ENCODE peak calls at places on chromosomes 12 and 14, in ten cellular contexts. One of them, this sample, is unnamed.

GRCh38 chr12:64169999-64170398 is 52.1 kb downstream of the KICS2 start:
- DNase-seq in ovary: no peak
- DNase-seq in cardiac muscle cell: no peak
- DNase-seq in CD4-positive, alpha-beta T cell: no peak
- DNase-seq in upper lobe of left lung: no peak
- DNase-seq in lower leg skin: no peak
- DNase-seq in K562: no peak
- DNase-seq in chondrocyte: no peak
- DNase-seq in CD8-positive, alpha-beta T cell: no peak
- DNase-seq in left lung: no peak
- DNase-seq in this sample: no peak

GRCh38 chr14:68791078-68791983 is 1.5 kb downstream of the ZFP36L1 start:
- DNase-seq in ovary: peak
- DNase-seq in cardiac muscle cell: no peak
- DNase-seq in CD4-positive, alpha-beta T cell: peak
- DNase-seq in upper lobe of left lung: no peak
- DNase-seq in lower leg skin: peak
- DNase-seq in K562: no peak
- DNase-seq in chondrocyte: no peak
- DNase-seq in CD8-positive, alpha-beta T cell: no peak
- DNase-seq in left lung: no peak
- DNase-seq in this sample: no peak

GRCh38 chr12:130354407-130354806 is 16.7 kb downstream of the PIWIL1 start:
- DNase-seq in ovary: no peak
- DNase-seq in cardiac muscle cell: no peak
- DNase-seq in CD4-positive, alpha-beta T cell: no peak
- DNase-seq in upper lobe of left lung: no peak
- DNase-seq in lower leg skin: no peak
- DNase-seq in K562: no peak
- DNase-seq in chondrocyte: no peak
- DNase-seq in CD8-positive, alpha-beta T cell: no peak
- DNase-seq in left lung: no peak
- DNase-seq in this sample: no peak

GRCh38 chr12:2719405-2719804 is 75.4 kb upstream of the FKBP4 start:
- DNase-seq in ovary: no peak
- DNase-seq in cardiac muscle cell: no peak
- DNase-seq in CD4-positive, alpha-beta T cell: no peak
- DNase-seq in upper lobe of left lung: no peak
- DNase-seq in lower leg skin: no peak
- DNase-seq in K562: no peak
- DNase-seq in chondrocyte: no peak
- DNase-seq in CD8-positive, alpha-beta T cell: no peak
- DNase-seq in left lung: no peak
- DNase-seq in this sample: no peak

GRCh38 chr12:11171953-11172675 is 1.1 kb downstream of the SMIM10L1 start:
- DNase-seq in ovary: no peak
- DNase-seq in cardiac muscle cell: peak
- DNase-seq in CD4-positive, alpha-beta T cell: no peak
- DNase-seq in upper lobe of left lung: no peak
- DNase-seq in lower leg skin: no peak
- DNase-seq in K562: peak
- DNase-seq in chondrocyte: no peak
- DNase-seq in CD8-positive, alpha-beta T cell: no peak
- DNase-seq in left lung: no peak
- DNase-seq in this sample: peak

GRCh38 chr14:24392327-24393098 is 6.3 kb upstream of the NYNRIN start:
- DNase-seq in ovary: no peak
- DNase-seq in cardiac muscle cell: no peak
- DNase-seq in CD4-positive, alpha-beta T cell: no peak
- DNase-seq in upper lobe of left lung: no peak
- DNase-seq in lower leg skin: no peak
- DNase-seq in K562: peak
- DNase-seq in chondrocyte: no peak
- DNase-seq in CD8-positive, alpha-beta T cell: no peak
- DNase-seq in left lung: no peak
- DNase-seq in this sample: no peak

GRCh38 chr14:73358187-73358586 is 100.2 kb downstream of the NUMB start:
- DNase-seq in ovary: no peak
- DNase-seq in cardiac muscle cell: no peak
- DNase-seq in CD4-positive, alpha-beta T cell: no peak
- DNase-seq in upper lobe of left lung: no peak
- DNase-seq in lower leg skin: no peak
- DNase-seq in K562: no peak
- DNase-seq in chondrocyte: no peak
- DNase-seq in CD8-positive, alpha-beta T cell: no peak
- DNase-seq in left lung: no peak
- DNase-seq in this sample: no peak

GRCh38 chr12:57000393-57000792 is 6.0 kb downstream of the ZBTB39 start:
- DNase-seq in ovary: no peak
- DNase-seq in cardiac muscle cell: no peak
- DNase-seq in CD4-positive, alpha-beta T cell: no peak
- DNase-seq in upper lobe of left lung: no peak
- DNase-seq in lower leg skin: no peak
- DNase-seq in K562: no peak
- DNase-seq in chondrocyte: no peak
- DNase-seq in CD8-positive, alpha-beta T cell: no peak
- DNase-seq in left lung: no peak
- DNase-seq in this sample: no peak

GRCh38 chr14:72962829-72963312 is 36.6 kb downstream of the DCAF4 start:
- DNase-seq in ovary: no peak
- DNase-seq in cardiac muscle cell: no peak
- DNase-seq in CD4-positive, alpha-beta T cell: no peak
- DNase-seq in upper lobe of left lung: no peak
- DNase-seq in lower leg skin: no peak
- DNase-seq in K562: peak
- DNase-seq in chondrocyte: no peak
- DNase-seq in CD8-positive, alpha-beta T cell: no peak
- DNase-seq in left lung: no peak
- DNase-seq in this sample: no peak

GRCh38 chr12:115930336-115930735 is 347.2 kb downstream of the MED13L start:
- DNase-seq in ovary: no peak
- DNase-seq in cardiac muscle cell: no peak
- DNase-seq in CD4-positive, alpha-beta T cell: no peak
- DNase-seq in upper lobe of left lung: no peak
- DNase-seq in lower leg skin: no peak
- DNase-seq in K562: no peak
- DNase-seq in chondrocyte: no peak
- DNase-seq in CD8-positive, alpha-beta T cell: no peak
- DNase-seq in left lung: no peak
- DNase-seq in this sample: no peak

DNA sequence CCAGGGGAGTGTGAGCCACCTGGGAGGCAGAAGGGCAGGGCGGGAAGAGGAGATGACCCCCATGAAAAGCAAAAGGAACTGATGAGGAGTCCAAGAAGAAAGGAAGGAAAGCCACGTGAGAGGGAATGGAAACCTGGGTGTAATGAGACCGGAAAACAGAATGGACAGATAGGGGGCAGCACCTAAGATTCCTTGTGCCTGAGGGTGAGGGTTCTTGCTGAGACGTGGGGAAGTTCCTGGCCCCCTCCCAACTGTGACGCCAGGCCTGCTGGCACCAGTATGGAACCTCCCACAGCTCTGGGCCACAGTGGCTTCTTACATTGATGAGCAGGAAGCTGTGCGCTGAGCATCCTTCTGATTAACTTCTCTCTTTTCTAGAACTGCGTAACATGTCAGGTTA is 30.8 kb downstream of the TTC7B start:
- DNase-seq in ovary: no peak
- DNase-seq in cardiac muscle cell: no peak
- DNase-seq in CD4-positive, alpha-beta T cell: no peak
- DNase-seq in upper lobe of left lung: no peak
- DNase-seq in lower leg skin: no peak
- DNase-seq in K562: no peak
- DNase-seq in chondrocyte: peak
- DNase-seq in CD8-positive, alpha-beta T cell: no peak
- DNase-seq in left lung: no peak
- DNase-seq in this sample: no peak
- TF ChIP-seq CTCF in ovary: no peak
- TF ChIP-seq CTCF in cardiac muscle cell: peak
- TF ChIP-seq CTCF in CD4-positive, alpha-beta T cell: no peak
- TF ChIP-seq CTCF in upper lobe of left lung: no peak
- TF ChIP-seq CTCF in lower leg skin: no peak
- TF ChIP-seq CTCF in K562: peak
- TF ChIP-seq CTCF in chondrocyte: peak
- TF ChIP-seq CTCF in CD8-positive, alpha-beta T cell: no peak
- TF ChIP-seq CTCF in left lung: no peak
- TF ChIP-seq CTCF in this sample: no peak

DNA sequence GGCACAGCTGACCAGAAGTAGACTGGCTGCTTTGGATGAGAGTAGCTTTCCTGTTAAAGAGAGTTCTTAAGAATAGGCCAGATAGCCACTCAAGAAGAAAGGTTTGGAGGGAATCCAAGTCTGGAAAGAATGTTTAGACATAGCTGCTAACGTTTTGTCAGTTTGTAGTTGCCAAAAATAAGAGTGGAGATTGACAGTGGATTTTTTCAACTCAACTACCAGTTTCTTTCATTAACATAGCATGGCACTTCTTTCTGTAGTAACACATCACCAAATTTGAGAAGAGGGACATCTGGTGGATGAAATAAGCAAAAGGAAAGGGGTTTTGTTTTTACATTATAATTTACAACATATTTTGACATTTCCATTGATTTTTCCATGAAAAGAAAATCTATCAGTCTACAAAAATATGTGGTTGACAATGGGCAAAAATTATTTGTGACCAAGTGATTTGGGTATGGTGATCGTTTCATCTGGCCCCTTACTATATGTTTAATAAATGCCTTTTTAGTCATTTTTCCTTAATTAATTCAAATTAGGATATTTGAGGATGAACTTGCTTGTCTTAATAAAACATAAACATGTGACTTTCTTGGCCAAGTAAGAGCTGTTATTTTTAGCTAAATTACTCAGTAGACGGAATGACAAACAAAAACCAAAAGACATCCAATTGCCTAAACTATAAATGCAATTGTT is 71.1 kb downstream of the PTPRR start:
- DNase-seq in ovary: no peak
- DNase-seq in cardiac muscle cell: peak
- DNase-seq in CD4-positive, alpha-beta T cell: no peak
- DNase-seq in upper lobe of left lung: no peak
- DNase-seq in lower leg skin: no peak
- DNase-seq in K562: peak
- DNase-seq in chondrocyte: no peak
- DNase-seq in CD8-positive, alpha-beta T cell: no peak
- DNase-seq in left lung: no peak
- DNase-seq in this sample: no peak
- TF ChIP-seq CTCF in ovary: no peak
- TF ChIP-seq CTCF in cardiac muscle cell: peak
- TF ChIP-seq CTCF in CD4-positive, alpha-beta T cell: no peak
- TF ChIP-seq CTCF in upper lobe of left lung: peak
- TF ChIP-seq CTCF in lower leg skin: no peak
- TF ChIP-seq CTCF in K562: peak
- TF ChIP-seq CTCF in chondrocyte: peak
- TF ChIP-seq CTCF in CD8-positive, alpha-beta T cell: no peak
- TF ChIP-seq CTCF in left lung: peak
- TF ChIP-seq CTCF in this sample: no peak

GRCh38 chr12:70964867-70965469 is 44.4 kb upstream of the PTPRR start:
- DNase-seq in ovary: no peak
- DNase-seq in cardiac muscle cell: no peak
- DNase-seq in CD4-positive, alpha-beta T cell: no peak
- DNase-seq in upper lobe of left lung: no peak
- DNase-seq in lower leg skin: no peak
- DNase-seq in K562: peak
- DNase-seq in chondrocyte: no peak
- DNase-seq in CD8-positive, alpha-beta T cell: no peak
- DNase-seq in left lung: peak
- DNase-seq in this sample: no peak
- TF ChIP-seq CTCF in ovary: no peak
- TF ChIP-seq CTCF in cardiac muscle cell: no peak
- TF ChIP-seq CTCF in CD4-positive, alpha-beta T cell: no peak
- TF ChIP-seq CTCF in upper lobe of left lung: no peak
- TF ChIP-seq CTCF in lower leg skin: no peak
- TF ChIP-seq CTCF in K562: peak
- TF ChIP-seq CTCF in chondrocyte: no peak
- TF ChIP-seq CTCF in CD8-positive, alpha-beta T cell: no peak
- TF ChIP-seq CTCF in left lung: no peak
- TF ChIP-seq CTCF in this sample: no peak

GRCh38 chr12:79690606-79691298 is at the start of gene PAWR:
- DNase-seq in ovary: peak
- DNase-seq in cardiac muscle cell: peak
- DNase-seq in CD4-positive, alpha-beta T cell: no peak
- DNase-seq in upper lobe of left lung: peak
- DNase-seq in lower leg skin: peak
- DNase-seq in K562: no peak
- DNase-seq in chondrocyte: peak
- DNase-seq in CD8-positive, alpha-beta T cell: no peak
- DNase-seq in left lung: peak
- DNase-seq in this sample: peak
- TF ChIP-seq CTCF in ovary: peak
- TF ChIP-seq CTCF in cardiac muscle cell: no peak
- TF ChIP-seq CTCF in CD4-positive, alpha-beta T cell: no peak
- TF ChIP-seq CTCF in upper lobe of left lung: no peak
- TF ChIP-seq CTCF in lower leg skin: peak
- TF ChIP-seq CTCF in K562: no peak
- TF ChIP-seq CTCF in chondrocyte: peak
- TF ChIP-seq CTCF in CD8-positive, alpha-beta T cell: no peak
- TF ChIP-seq CTCF in left lung: no peak
- TF ChIP-seq CTCF in this sample: no peak

This sample was measured in endothelial cell.